ENCODE peak calls at places on chromosomes 3 and 15, in six cellular contexts. J, V, P, A, G and R are unnamed samples.

GRCh38 chr3:28948685-28949084 is 332.2 kb upstream of the RBMS3 start:
- DNase-seq in A (no peak), J (no peak), G (no peak), P (no peak), V (no peak), R (no peak)

GRCh38 chr15:56798639-56799038 is 65.3 kb upstream of the ZNF280D start:
- DNase-seq in A (no peak), J (no peak), G (no peak), P (no peak), V (no peak), R (no peak)

GRCh38 chr3:122719273-122719921 is 38.8 kb downstream of the PARP14 start:
- DNase-seq in P (no peak), A (no peak), G (no peak), J (no peak), V (no peak), R (no peak)

GRCh38 chr15:100230784-100231183 is 111.0 kb downstream of the ADAMTS17 start:
- DNase-seq in A (peak; percentile 34), V (no peak), G (no peak), J (no peak), P (no peak), R (no peak)

GRCh38 chr3:15386352-15386751 is 41.0 kb downstream of the METTL6 start:
- DNase-seq in J (no peak), V (no peak), A (no peak), P (no peak), G (no peak), R (no peak)

GRCh38 chr3:123914829-123915228 is 30.7 kb upstream of the MYLK start:
- DNase-seq in G (no peak), A (no peak), V (no peak), J (no peak), P (no peak), R (no peak)

GRCh38 chr3:178514411-178514800 is 21.8 kb upstream of the KCNMB2 start:
- DNase-seq in G (no peak), A (no peak), J (no peak), V (no peak), P (no peak), R (no peak)

GRCh38 chr3:182243625-182244024 is 531.9 kb downstream of the SOX2 start:
- DNase-seq in A (no peak), J (no peak), P (no peak), V (no peak), G (no peak), R (no peak)

GRCh38 chr3:44687898-44688297 is 24.6 kb upstream of the ZNF502 start:
- DNase-seq in J (no peak), V (no peak), G (no peak), A (no peak), P (no peak), R (no peak)

GRCh38 chr15:40693904-40694705 is 869 bp upstream of the RAD51 start:
- DNase-seq in G (no peak), J (peak; percentile 30), A (no peak), V (no peak), P (no peak), R (no peak)

GRCh38 chr3:120498947-120499346 is 48.2 kb upstream of the FSTL1 start:
- DNase-seq in V (no peak), A (no peak), J (no peak), P (no peak), G (peak; percentile 33), R (no peak)

GRCh38 chr3:6260551-6261191 is 600.2 kb upstream of the GRM7 start:
- DNase-seq in P (no peak), G (no peak), J (no peak), V (no peak), A (no peak), R (no peak)

GRCh38 chr3:66237551-66237950 is 16.8 kb downstream of the SLC25A26 start:
- DNase-seq in G (no peak), J (no peak), P (no peak), A (no peak), V (no peak), R (no peak)

GRCh38 chr3:46820852-46821251 is 42.4 kb downstream of the MYL3 start:
- DNase-seq in A (no peak), G (no peak), J (no peak), V (no peak), P (no peak), R (no peak)

GRCh38 chr15:32936283-32936918 is 218.6 kb downstream of the GREM1 start:
- DNase-seq in P (no peak), G (no peak), V (no peak), A (no peak), J (no peak), R (no peak)